ENCODE peak calls at places on chromosomes 3 and 15, in six cellular contexts. One of them, this sample, is unnamed.
A peak's percentile ranks its signal among the peaks of the same experiment; 100 is the strongest.

GRCh38 chr3:53836084-53836872 is 9.9 kb downstream of the CHDH start:
- DNase-seq in HCT116: no peak
- DNase-seq in GM12878: no peak
- DNase-seq in HepG2: no peak
- DNase-seq in K562: no peak
- DNase-seq in H1: no peak
- DNase-seq in this sample: no peak

GRCh38 chr15:90231028-90232017 is 2.4 kb downstream of the CIB1 start:
- DNase-seq in H1: no peak
- DNase-seq in HCT116: no peak
- DNase-seq in K562: no peak
- DNase-seq in HepG2: no peak
- DNase-seq in GM12878: peak; percentile 32
- DNase-seq in this sample: no peak

GRCh38 chr15:73571346-73571745 is 61.8 kb downstream of the NPTN start:
- DNase-seq in HCT116: no peak
- DNase-seq in GM12878: no peak
- DNase-seq in HepG2: peak; percentile 8
- DNase-seq in K562: no peak
- DNase-seq in H1: no peak
- DNase-seq in this sample: no peak

GRCh38 chr3:171461087-171461917 is 1.1 kb upstream of the TNIK start:
- DNase-seq in GM12878: no peak
- DNase-seq in K562: no peak
- DNase-seq in H1: peak; percentile 75
- DNase-seq in HCT116: peak; percentile 27
- DNase-seq in HepG2: no peak
- DNase-seq in this sample: peak; percentile 64

GRCh38 chr3:97862582-97862981 is 40.8 kb downstream of the CRYBG3 start:
- DNase-seq in GM12878: no peak
- DNase-seq in HCT116: no peak
- DNase-seq in HepG2: no peak
- DNase-seq in H1: no peak
- DNase-seq in K562: no peak
- DNase-seq in this sample: no peak

GRCh38 chr3:101144080-101144479 is 150.9 kb upstream of the ABI3BP start:
- DNase-seq in GM12878: no peak
- DNase-seq in K562: no peak
- DNase-seq in HepG2: no peak
- DNase-seq in HCT116: no peak
- DNase-seq in H1: no peak
- DNase-seq in this sample: no peak

GRCh38 chr3:139110072-139110830 is 65.6 kb upstream of the PRR23C start:
- DNase-seq in GM12878: no peak
- DNase-seq in H1: peak; percentile 14
- DNase-seq in HCT116: no peak
- DNase-seq in K562: no peak
- DNase-seq in HepG2: no peak
- DNase-seq in this sample: no peak

GRCh38 chr3:111749171-111750170 is 109.6 kb upstream of the PHLDB2 start:
- DNase-seq in K562: no peak
- DNase-seq in H1: no peak
- DNase-seq in HCT116: no peak
- DNase-seq in HepG2: no peak
- DNase-seq in GM12878: no peak
- DNase-seq in this sample: no peak

GRCh38 chr3:30894521-30895289 is at the start of gene GADL1:
- DNase-seq in HepG2: no peak
- DNase-seq in HCT116: no peak
- DNase-seq in K562: no peak
- DNase-seq in H1: peak; percentile 74
- DNase-seq in GM12878: no peak
- DNase-seq in this sample: peak; percentile 8

GRCh38 chr15:88644741-88645140 is 5.9 kb downstream of the ISG20 start:
- DNase-seq in HepG2: no peak
- DNase-seq in H1: no peak
- DNase-seq in HCT116: no peak
- DNase-seq in GM12878: no peak
- DNase-seq in K562: no peak
- DNase-seq in this sample: no peak
- TF ChIP-seq POLR2AphosphoS5 in HepG2: no peak
- TF ChIP-seq POLR2AphosphoS5 in H1: no peak
- TF ChIP-seq POLR2AphosphoS5 in HCT116: no peak
- TF ChIP-seq POLR2AphosphoS5 in GM12878: no peak
- TF ChIP-seq POLR2AphosphoS5 in K562: no peak
- TF ChIP-seq POLR2AphosphoS5 in this sample: no peak

GRCh38 chr15:48086582-48086981 is 34.2 kb upstream of the SLC24A5 start:
- DNase-seq in K562: no peak
- DNase-seq in H1: no peak
- DNase-seq in GM12878: no peak
- DNase-seq in HCT116: no peak
- DNase-seq in HepG2: no peak
- DNase-seq in this sample: no peak
- TF ChIP-seq MAX in K562: no peak
- TF ChIP-seq MAX in H1: no peak
- TF ChIP-seq MAX in GM12878: no peak
- TF ChIP-seq MAX in HCT116: no peak
- TF ChIP-seq MAX in HepG2: no peak
- TF ChIP-seq MAX in this sample: no peak

GRCh38 chr15:74869372-74869725 is 3.8 kb downstream of the SCAMP2 start:
- DNase-seq in K562: no peak
- DNase-seq in GM12878: no peak
- DNase-seq in HCT116: no peak
- DNase-seq in HepG2: no peak
- DNase-seq in H1: no peak
- DNase-seq in this sample: no peak

GRCh38 chr15:74869726-74870407 is 3.3 kb downstream of the SCAMP2 start:
- DNase-seq in HepG2: no peak
- DNase-seq in HCT116: no peak
- DNase-seq in GM12878: peak; percentile 97
- DNase-seq in H1: no peak
- DNase-seq in K562: no peak
- DNase-seq in this sample: peak; percentile 43

GRCh38 chr15:74866090-74866489 is 7.1 kb downstream of the SCAMP2 start:
- DNase-seq in HCT116: no peak
- DNase-seq in GM12878: no peak
- DNase-seq in HepG2: no peak
- DNase-seq in H1: no peak
- DNase-seq in K562: peak; percentile 11
- DNase-seq in this sample: no peak

GRCh38 chr15:74865316-74865715 is 7.8 kb downstream of the SCAMP2 start:
- DNase-seq in GM12878: no peak
- DNase-seq in K562: peak; percentile 4
- DNase-seq in HepG2: no peak
- DNase-seq in HCT116: no peak
- DNase-seq in H1: no peak
- DNase-seq in this sample: no peak

DNA sequence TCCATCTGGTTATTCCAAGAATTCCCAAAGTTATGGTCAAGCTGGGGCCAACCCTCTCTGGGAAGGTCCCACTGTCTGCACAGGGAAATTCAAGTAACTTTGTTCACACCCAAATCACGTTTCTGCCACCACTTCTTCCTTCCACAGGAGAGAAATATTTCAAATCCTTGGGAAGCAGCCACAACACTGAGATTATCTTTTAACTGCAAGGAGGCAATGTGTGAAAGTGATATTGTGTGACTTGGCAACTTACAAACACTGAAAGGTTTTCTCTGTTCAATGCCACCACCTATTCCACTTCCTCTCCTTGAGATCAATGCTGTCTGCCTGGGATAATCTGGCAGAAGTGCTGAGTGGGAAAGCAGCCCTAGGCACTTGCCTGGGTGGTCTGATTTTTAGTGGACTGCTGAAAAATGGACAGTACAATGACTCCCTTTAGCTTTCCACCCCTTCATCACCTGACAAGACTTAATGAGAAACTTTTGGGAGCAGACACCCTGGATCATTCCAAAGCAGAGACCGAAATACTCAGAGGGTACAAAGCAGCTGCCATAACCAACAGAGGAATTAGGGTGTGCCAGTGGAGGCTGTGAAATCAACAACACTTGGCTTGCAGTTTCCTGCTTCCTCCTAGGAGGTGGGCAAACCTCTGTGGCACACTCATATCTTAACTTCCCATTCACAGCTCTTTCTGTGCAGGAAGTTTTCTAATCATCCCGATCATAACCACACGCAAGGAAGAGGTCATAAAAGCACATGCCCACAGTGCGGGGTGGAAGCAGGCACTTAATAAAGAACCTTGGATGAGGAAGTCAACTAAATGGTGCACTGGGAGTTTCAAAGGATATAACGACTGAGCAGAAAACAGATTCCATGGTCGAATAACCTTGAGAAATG is 5.4 kb downstream of the SCAMP2 start:
- DNase-seq in HCT116: no peak
- DNase-seq in HepG2: no peak
- DNase-seq in K562: no peak
- DNase-seq in H1: no peak
- DNase-seq in GM12878: no peak
- DNase-seq in this sample: peak; percentile 46
- TF ChIP-seq POLR2A in HCT116: no peak
- TF ChIP-seq POLR2A in HepG2: no peak
- TF ChIP-seq POLR2A in K562: no peak
- TF ChIP-seq POLR2A in H1: no peak
- TF ChIP-seq POLR2A in GM12878: no peak
- TF ChIP-seq POLR2A in this sample: no peak

DNA sequence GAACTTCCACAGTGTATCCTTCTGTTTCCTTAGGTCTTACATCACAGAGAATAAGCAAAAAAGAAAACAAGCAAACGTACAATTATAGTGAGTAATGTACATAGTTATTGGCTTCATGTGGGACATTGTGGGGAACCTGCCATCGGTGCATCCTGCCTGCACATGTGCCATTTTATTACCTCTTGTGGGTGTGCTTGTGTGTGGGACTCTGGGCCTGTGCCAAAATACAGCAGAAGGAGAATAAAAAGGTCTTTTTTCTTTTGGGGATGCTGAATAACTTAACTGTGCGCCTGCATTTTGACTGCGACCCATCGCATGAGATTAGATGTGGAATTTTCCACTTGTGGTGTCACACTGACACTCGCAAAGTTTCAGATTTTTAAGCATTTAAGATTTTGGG is 169.6 kb upstream of the DCBLD2 start:
- DNase-seq in H1: no peak
- DNase-seq in HepG2: no peak
- DNase-seq in GM12878: no peak
- DNase-seq in HCT116: no peak
- DNase-seq in K562: no peak
- DNase-seq in this sample: no peak
- TF ChIP-seq POLR2AphosphoS5 in H1: no peak
- TF ChIP-seq POLR2AphosphoS5 in HepG2: no peak
- TF ChIP-seq POLR2AphosphoS5 in GM12878: no peak
- TF ChIP-seq POLR2AphosphoS5 in HCT116: no peak
- TF ChIP-seq POLR2AphosphoS5 in K562: no peak
- TF ChIP-seq POLR2AphosphoS5 in this sample: no peak

DNA sequence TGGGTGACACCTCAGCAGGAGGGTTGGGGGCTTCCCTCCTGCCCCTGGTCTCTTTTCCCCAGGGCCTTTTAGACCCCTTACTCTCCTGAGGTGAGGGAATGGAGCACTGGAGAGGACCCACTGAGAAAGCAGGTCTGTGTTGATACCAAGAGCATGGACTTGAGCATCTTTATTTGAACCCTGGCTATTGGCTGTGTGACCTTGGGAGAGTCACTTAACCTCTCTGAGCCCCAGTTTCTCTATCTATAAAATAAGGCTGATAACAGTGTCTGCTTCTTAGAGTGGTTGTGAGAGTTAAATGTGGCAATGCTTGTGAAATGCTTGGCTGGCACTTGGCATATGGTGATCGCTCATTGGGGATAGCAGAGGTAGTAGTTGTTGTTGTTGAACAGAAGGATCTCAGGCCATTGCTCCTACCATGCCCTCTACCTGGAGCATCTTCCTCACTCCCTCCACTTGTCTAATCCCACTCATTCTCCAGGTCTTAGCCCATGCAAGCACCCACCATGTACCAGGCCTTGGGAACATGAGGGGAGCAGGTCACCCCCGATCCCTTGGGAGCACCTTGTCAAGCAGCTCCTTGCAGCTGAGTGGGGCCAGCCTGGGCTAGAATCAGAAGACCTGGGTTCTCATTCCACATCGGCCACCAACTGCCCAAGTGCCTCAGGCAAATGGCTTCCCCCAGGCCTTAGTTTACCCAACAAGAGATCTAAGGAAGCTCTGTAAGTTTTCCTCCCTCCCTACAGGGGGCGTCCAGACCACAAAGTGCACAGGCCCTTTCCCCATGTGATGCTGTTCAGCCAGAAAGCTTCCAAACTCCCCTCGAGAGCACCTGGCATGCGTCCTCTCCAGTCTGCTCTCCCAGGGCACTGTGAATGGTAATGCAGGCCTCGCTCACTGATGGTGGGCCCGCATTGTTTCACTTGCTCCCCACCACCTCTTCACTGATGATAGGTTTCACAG is 96.7 kb downstream of the LSM3 start:
- DNase-seq in K562: peak; percentile 72
- DNase-seq in HepG2: peak; percentile 32
- DNase-seq in GM12878: no peak
- DNase-seq in HCT116: peak; percentile 16
- DNase-seq in H1: no peak
- DNase-seq in this sample: peak; percentile 11
- TF ChIP-seq MAX in K562: peak; percentile 38
- TF ChIP-seq MAX in HepG2: no peak
- TF ChIP-seq MAX in GM12878: no peak
- TF ChIP-seq MAX in HCT116: no peak
- TF ChIP-seq MAX in H1: peak; percentile 91
- TF ChIP-seq MAX in this sample: no peak

GRCh38 chr15:92810418-92811138 is 89.5 kb upstream of the CHD2 start:
- DNase-seq in K562: peak; percentile 39
- DNase-seq in H1: no peak
- DNase-seq in GM12878: no peak
- DNase-seq in HCT116: no peak
- DNase-seq in HepG2: no peak
- DNase-seq in this sample: peak; percentile 42
- TF ChIP-seq POLR2A in K562: peak; percentile 88
- TF ChIP-seq POLR2A in H1: peak; percentile 12
- TF ChIP-seq POLR2A in GM12878: no peak
- TF ChIP-seq POLR2A in HCT116: peak; percentile 29
- TF ChIP-seq POLR2A in HepG2: peak; percentile 46
- TF ChIP-seq POLR2A in this sample: no peak

GRCh38 chr15:41942886-41943285 is 29.5 kb downstream of the EHD4 start:
- DNase-seq in H1: no peak
- DNase-seq in GM12878: no peak
- DNase-seq in K562: no peak
- DNase-seq in HepG2: no peak
- DNase-seq in HCT116: no peak
- DNase-seq in this sample: no peak

GRCh38 chr15:41937568-41937923 is 34.8 kb downstream of the EHD4 start:
- DNase-seq in H1: no peak
- DNase-seq in GM12878: no peak
- DNase-seq in HCT116: no peak
- DNase-seq in HepG2: no peak
- DNase-seq in K562: no peak
- DNase-seq in this sample: no peak

GRCh38 chr15:41941644-41942415 is 30.5 kb downstream of the EHD4 start:
- DNase-seq in K562: no peak
- DNase-seq in H1: no peak
- DNase-seq in GM12878: no peak
- DNase-seq in HepG2: no peak
- DNase-seq in HCT116: no peak
- DNase-seq in this sample: no peak

GRCh38 chr15:41939986-41940385 is 32.4 kb downstream of the EHD4 start:
- DNase-seq in GM12878: no peak
- DNase-seq in K562: no peak
- DNase-seq in HCT116: no peak
- DNase-seq in HepG2: no peak
- DNase-seq in H1: no peak
- DNase-seq in this sample: no peak

GRCh38 chr15:41940441-41940857 is 31.9 kb downstream of the EHD4 start:
- DNase-seq in K562: no peak
- DNase-seq in HepG2: peak; percentile 20
- DNase-seq in HCT116: peak; percentile 82
- DNase-seq in H1: no peak
- DNase-seq in GM12878: no peak
- DNase-seq in this sample: peak; percentile 92
- TF ChIP-seq POLR2AphosphoS5 in K562: no peak
- TF ChIP-seq POLR2AphosphoS5 in HepG2: no peak
- TF ChIP-seq POLR2AphosphoS5 in HCT116: no peak
- TF ChIP-seq POLR2AphosphoS5 in H1: no peak
- TF ChIP-seq POLR2AphosphoS5 in GM12878: no peak
- TF ChIP-seq POLR2AphosphoS5 in this sample: peak; percentile 76